ENCODE peak calls at places on chromosomes 7 and 10, in ten cellular contexts. T, O, K, A, Y, G, S, U, I and B are unnamed samples.

GRCh38 chr10:122126763-122127659 is 138.0 kb downstream of the TACC2 start:
- DNase-seq in Y (peak), T (peak), I (no peak), G (peak), K (no peak), S (peak), O (peak), U (peak), A (no peak), B (no peak)

GRCh38 chr7:112452102-112452888 is 2.0 kb downstream of the IFRD1 start:
- DNase-seq in I (no peak), S (no peak), T (no peak), G (no peak), Y (peak), O (peak), K (peak), A (no peak), U (peak), B (no peak)

GRCh38 chr10:34083567-34083966 is 731.5 kb downstream of the PARD3 start:
- DNase-seq in I (no peak), A (no peak), S (no peak), K (no peak), G (no peak), T (no peak), U (no peak), O (no peak), Y (no peak), B (no peak)

GRCh38 chr7:38374507-38374906 is 101.1 kb upstream of the TARP start:
- DNase-seq in S (no peak), Y (peak), I (no peak), U (peak), K (no peak), T (no peak), O (peak), A (peak), G (no peak), B (no peak)

GRCh38 chr7:137579913-137580640 is 236.5 kb upstream of the PTN start:
- DNase-seq in S (no peak), I (no peak), K (no peak), Y (peak), T (peak), U (no peak), G (no peak), O (no peak), A (no peak), B (no peak)

GRCh38 chr10:112792487-112793196 is 157.4 kb upstream of the TCF7L2 start:
- DNase-seq in O (no peak), K (peak), Y (peak), A (no peak), I (no peak), U (no peak), G (peak), S (no peak), T (no peak), B (no peak)

GRCh38 chr7:48299580-48300169 is 128.4 kb downstream of the ABCA13 start:
- DNase-seq in O (peak), A (peak), U (peak), T (peak), G (peak), Y (peak), S (peak), I (no peak), K (peak), B (no peak)

GRCh38 chr7:572013-572667 is 52.5 kb upstream of the PDGFA start:
- DNase-seq in S (no peak), A (no peak), G (no peak), K (no peak), O (no peak), U (no peak), I (no peak), Y (no peak), T (no peak), B (no peak)

GRCh38 chr10:63798599-63799498 is 277.6 kb downstream of the REEP3 start:
- DNase-seq in I (no peak), G (peak), T (peak), A (no peak), Y (peak), K (peak), O (no peak), S (no peak), U (peak), B (no peak)

GRCh38 chr7:94578615-94579014 is 69.0 kb downstream of the CASD1 start:
- DNase-seq in S (no peak), K (no peak), O (no peak), I (no peak), T (no peak), A (no peak), Y (peak), G (no peak), U (peak), B (no peak)

GRCh38 chr7:148260605-148261004 is 330.0 kb upstream of the C7orf33 start:
- DNase-seq in K (no peak), A (no peak), O (no peak), U (no peak), I (no peak), S (no peak), Y (no peak), G (no peak), T (no peak), B (no peak)

GRCh38 chr7:27170936-27171635 is 3.0 kb downstream of the HOXA10 start:
- DNase-seq in U (no peak), O (no peak), G (no peak), I (no peak), K (no peak), Y (no peak), A (peak), T (no peak), S (no peak), B (no peak)

GRCh38 chr7:143367972-143368371 is 5.5 kb upstream of the FAM131B start:
- DNase-seq in Y (peak), T (no peak), K (no peak), A (no peak), O (no peak), S (peak), U (peak), G (no peak), I (no peak), B (no peak)

DNA sequence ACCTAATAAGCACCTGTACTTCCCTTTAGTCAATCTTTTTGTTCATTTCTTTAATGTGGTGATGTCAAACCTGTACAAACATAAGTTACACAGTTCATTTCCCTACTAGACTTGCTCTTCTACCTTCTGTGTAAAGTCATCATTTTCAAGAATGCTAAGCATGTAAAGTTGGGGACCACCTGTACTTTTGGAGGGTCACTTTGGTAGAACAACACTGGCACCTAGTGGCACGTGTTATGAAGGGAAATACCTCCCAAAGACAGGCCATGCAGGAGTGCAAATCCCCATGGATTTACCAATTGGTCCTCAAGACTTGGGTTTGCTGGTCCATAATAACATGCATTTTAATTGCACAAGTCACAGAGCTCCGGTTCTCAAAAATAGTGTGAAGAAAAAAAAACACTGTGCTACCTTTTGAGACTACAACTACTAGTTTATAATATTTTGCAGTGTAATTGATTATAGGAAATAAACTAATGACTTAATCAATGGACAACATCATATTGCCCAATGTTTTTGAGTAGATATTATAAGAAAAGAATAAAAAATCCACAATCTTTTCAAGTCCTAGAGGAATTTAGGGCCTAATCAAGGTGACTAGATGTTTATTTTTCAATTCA is 431.4 kb upstream of the IGFBP3 start:
- DNase-seq in K (no peak), T (peak), I (no peak), U (peak), Y (peak), S (peak), A (no peak), O (peak), G (peak), B (no peak)
- TF ChIP-seq CTCF in K (no peak), T (peak), I (peak), U (peak), Y (peak), S (peak), A (no peak), O (peak), G (peak), B (peak)

DNA sequence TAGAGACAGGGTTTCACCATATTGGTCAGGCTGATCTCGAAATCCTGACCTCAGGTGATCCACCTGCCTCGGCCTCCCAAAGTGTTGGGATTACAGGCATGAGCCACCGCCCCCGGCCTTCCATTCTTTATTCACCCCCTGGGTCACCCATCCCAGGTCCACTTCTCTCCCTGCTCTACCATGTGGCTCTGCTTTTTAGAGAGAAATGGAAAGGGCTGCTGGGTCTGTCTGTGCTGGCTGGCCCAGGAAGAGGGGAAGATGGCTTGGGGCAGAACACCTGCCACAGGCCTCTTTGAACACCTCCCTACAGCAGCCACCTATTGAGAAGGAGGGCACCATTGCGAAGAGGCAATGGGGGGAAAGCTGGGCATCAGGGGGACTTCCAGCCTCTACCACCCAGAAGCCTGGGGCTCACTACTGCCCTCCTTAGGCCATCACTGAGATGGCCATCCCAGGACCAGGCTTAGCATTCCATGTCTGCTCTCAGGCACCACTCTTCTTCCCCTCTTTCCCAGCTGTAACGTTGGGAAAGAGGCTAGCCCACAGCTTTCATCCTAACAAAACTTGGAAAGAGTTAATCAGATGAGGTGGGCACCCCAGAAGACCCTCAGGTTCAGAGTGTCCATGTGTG is 256.3 kb downstream of the GRID1 start:
- DNase-seq in G (no peak), A (no peak), S (no peak), Y (no peak), I (no peak), K (no peak), T (no peak), O (no peak), U (no peak), B (no peak)
- TF ChIP-seq CTCF in G (no peak), A (no peak), S (no peak), Y (no peak), I (no peak), K (no peak), T (peak), O (no peak), U (no peak), B (no peak)

DNA sequence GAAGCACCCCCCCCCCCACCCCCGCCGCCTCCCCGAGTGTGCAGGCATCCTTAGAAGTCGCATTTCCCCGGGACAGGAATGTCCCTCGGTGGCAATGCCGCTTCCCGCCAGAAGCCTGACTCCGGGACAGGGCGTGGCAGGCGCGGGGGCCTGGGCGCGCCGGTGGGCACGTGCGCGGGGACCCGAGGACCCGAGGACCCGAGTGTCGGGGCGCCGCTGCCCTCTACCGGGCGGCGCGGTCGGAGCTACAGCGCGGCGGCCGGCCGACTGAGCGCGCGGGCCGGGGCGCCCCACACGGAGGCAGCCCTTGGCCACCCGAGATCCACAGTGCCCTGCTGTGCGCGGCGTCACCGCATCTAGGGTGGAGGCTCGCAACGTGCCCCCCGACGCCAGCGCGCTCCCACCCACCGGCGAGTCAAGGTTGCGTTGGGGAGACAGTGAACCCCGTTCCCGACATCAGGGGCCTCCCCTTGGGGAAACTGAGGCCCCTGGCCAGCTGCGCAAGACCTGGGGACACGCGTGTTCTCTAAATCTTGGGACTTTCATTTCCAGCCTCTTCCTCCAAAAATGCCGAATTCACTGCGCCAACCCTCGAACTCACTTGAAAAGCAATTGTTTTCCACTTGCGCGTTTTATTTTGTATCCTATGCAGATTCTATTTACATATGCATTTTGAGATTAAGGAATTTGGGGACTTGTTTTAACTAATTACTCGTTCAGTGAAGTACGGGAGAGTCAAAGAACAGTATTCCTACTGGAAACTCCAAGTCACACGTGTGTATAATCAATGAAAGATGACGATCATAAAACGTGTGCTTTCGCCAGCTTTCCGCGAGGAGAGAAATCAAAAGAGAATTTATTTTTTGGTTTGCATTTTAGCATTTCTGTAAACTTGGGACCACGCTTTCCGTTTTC is 3.1 kb upstream of the CUX1 start:
- DNase-seq in T (no peak), S (no peak), U (peak), K (no peak), Y (peak), G (no peak), A (no peak), O (peak), I (no peak), B (no peak)
- TF ChIP-seq CTCF in T (peak), S (peak), U (peak), K (no peak), Y (peak), G (peak), A (no peak), O (peak), I (peak), B (peak)

GRCh38 chr10:110600487-110601101 is 33.1 kb downstream of the SMC3 start:
- DNase-seq in U (peak), I (no peak), A (no peak), S (peak), G (peak), K (no peak), O (peak), T (peak), Y (peak), B (no peak)
- TF ChIP-seq CTCF in U (no peak), I (peak), A (no peak), S (peak), G (peak), K (no peak), O (peak), T (peak), Y (peak), B (peak)